ENCODE peak calls at places on chromosomes 7 and 10, in seven cellular contexts. S, C, Y, V, Q, A and I are unnamed samples. For H3K4me1, the result is how much of the 10 kb centered on the place peaks cover.

GRCh38 chr10:60208676-60209269 is 180.9 kb downstream of the ANK3 start:
- DNase-seq in C (no peak), S (no peak), Q (no peak), V (no peak), Y (peak), A (peak), I (no peak)

GRCh38 chr10:121159670-121160069 is 308.5 kb downstream of the WDR11 start:
- DNase-seq in Y (no peak), S (no peak), V (no peak), Q (no peak), A (no peak), C (no peak), I (no peak)

GRCh38 chr7:65980478-65981250 is 1.3 kb downstream of the GUSB start:
- DNase-seq in Y (peak), A (no peak), C (peak), V (peak), S (peak), Q (peak), I (peak)

GRCh38 chr7:731440-732085 is 4.5 kb upstream of the PRKAR1B start:
- DNase-seq in Y (no peak), V (no peak), C (no peak), Q (no peak), S (no peak), A (no peak), I (peak)

GRCh38 chr7:131538791-131539179 is 17.6 kb downstream of the PODXL start:
- DNase-seq in S (peak), V (no peak), C (peak), Y (peak), Q (no peak), A (no peak), I (no peak)

GRCh38 chr10:110147961-110148360 is 59.4 kb upstream of the MXI1 start:
- DNase-seq in S (no peak), Q (no peak), A (no peak), Y (no peak), V (no peak), C (no peak), I (no peak)

GRCh38 chr7:104207348-104207730 is 474 bp downstream of the ORC5 start:
- DNase-seq in A (no peak), V (no peak), Q (peak), C (no peak), Y (peak), S (no peak), I (no peak)

GRCh38 chr7:33463131-33463530 is 333.8 kb downstream of the BBS9 start:
- DNase-seq in V (no peak), C (no peak), Y (peak), Q (no peak), A (no peak), S (no peak), I (no peak)

GRCh38 chr7:39936786-39937185 is 13.3 kb upstream of the CDK13 start:
- DNase-seq in S (no peak), Q (no peak), V (no peak), C (no peak), Y (no peak), A (no peak), I (no peak)

GRCh38 chr10:68052463-68052862 is 22.6 kb downstream of the HERC4 start:
- DNase-seq in C (no peak), Q (no peak), Y (peak), S (no peak), A (no peak), V (no peak), I (no peak)

GRCh38 chr7:80450621-80451308 is 61.1 kb downstream of the GNAT3 start:
- DNase-seq in A (no peak), Y (peak), C (no peak), S (no peak), V (no peak), Q (no peak), I (no peak)

GRCh38 chr10:129894721-129895120 is 69.4 kb downstream of the EBF3 start:
- DNase-seq in Y (no peak), S (no peak), A (no peak), Q (no peak), V (no peak), C (no peak), I (no peak)

GRCh38 chr10:35452847-35453246 is 116.5 kb downstream of the CCNY start:
- DNase-seq in Y (no peak), Q (no peak), V (no peak), A (no peak), C (no peak), S (no peak), I (no peak)

GRCh38 chr10:114967071-114967470 is 29.1 kb downstream of the TRUB1 start:
- DNase-seq in A (no peak), S (no peak), Q (no peak), C (no peak), V (no peak), Y (no peak), I (no peak)

GRCh38 chr10:114962441-114962840 is 24.4 kb downstream of the TRUB1 start:
- DNase-seq in A (no peak), Y (no peak), V (no peak), C (no peak), Q (no peak), S (no peak), I (no peak)

DNA sequence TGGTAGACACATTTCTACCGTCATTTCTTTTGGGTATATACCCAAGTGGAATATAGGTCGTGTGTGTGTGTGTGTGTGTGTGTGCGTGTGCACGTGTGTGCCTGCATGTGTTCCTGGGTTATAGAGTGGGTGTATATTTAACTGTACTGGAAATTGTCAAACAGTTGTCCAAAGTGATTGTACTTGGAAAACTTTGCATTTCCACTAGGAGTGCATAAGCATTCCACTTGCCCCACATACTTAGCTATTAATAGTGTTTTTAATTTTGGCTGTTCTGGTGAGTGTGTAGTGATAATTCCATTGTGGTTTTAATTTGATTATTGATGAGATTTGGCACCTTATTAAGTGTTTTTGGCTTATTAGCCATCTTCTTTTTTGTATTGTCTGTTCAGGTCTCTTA is 25.9 kb downstream of the TRUB1 start:
- DNase-seq in C (no peak), S (no peak), Q (no peak), A (no peak), V (no peak), Y (no peak), I (no peak)
- H3K4me1 ChIP-seq in C (under half), S (under half), Q (under half), A (under half), V (under half), Y (under half), I (under half)

GRCh38 chr7:1968397-1969111 is 264.2 kb downstream of the MAD1L1 start:
- DNase-seq in S (peak), Q (no peak), A (no peak), V (peak), C (no peak), Y (no peak), I (peak)

GRCh38 chr7:1971946-1972654 is 260.6 kb downstream of the MAD1L1 start:
- DNase-seq in Y (no peak), C (no peak), V (peak), A (no peak), Q (no peak), S (no peak), I (peak)

GRCh38 chr7:1969459-1970284 is 263.1 kb downstream of the MAD1L1 start:
- DNase-seq in V (peak), Y (no peak), Q (no peak), C (no peak), S (no peak), A (no peak), I (peak)

GRCh38 chr7:1972734-1973133 is 260.0 kb downstream of the MAD1L1 start:
- DNase-seq in Q (no peak), S (no peak), C (no peak), A (no peak), V (no peak), Y (no peak), I (no peak)

DNA sequence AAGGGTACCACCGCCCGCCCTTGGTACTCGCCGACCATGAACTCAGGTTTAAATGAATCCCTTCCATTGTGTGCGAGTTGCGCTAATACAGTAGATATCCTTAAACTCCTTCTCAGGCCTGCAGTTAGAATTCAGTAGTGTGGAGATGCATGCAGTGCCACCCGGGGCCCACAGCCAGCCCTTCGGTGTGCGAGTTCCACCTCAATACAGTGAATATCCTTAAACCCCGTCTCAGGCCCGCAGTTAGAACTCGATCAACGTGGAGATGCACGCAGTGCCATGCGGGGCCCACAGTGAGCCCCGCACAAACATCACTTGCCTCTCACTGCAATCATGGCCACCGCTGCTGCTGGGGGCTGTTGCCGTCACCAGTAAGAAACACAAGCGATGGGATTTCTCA is 261.9 kb downstream of the MAD1L1 start:
- DNase-seq in C (no peak), Q (no peak), Y (no peak), S (no peak), V (peak), A (no peak), I (no peak)
- H3K4me1 ChIP-seq in C (under half), Q (under half), Y (under half), S (under half), V (under half), A (under half), I (under half)

DNA sequence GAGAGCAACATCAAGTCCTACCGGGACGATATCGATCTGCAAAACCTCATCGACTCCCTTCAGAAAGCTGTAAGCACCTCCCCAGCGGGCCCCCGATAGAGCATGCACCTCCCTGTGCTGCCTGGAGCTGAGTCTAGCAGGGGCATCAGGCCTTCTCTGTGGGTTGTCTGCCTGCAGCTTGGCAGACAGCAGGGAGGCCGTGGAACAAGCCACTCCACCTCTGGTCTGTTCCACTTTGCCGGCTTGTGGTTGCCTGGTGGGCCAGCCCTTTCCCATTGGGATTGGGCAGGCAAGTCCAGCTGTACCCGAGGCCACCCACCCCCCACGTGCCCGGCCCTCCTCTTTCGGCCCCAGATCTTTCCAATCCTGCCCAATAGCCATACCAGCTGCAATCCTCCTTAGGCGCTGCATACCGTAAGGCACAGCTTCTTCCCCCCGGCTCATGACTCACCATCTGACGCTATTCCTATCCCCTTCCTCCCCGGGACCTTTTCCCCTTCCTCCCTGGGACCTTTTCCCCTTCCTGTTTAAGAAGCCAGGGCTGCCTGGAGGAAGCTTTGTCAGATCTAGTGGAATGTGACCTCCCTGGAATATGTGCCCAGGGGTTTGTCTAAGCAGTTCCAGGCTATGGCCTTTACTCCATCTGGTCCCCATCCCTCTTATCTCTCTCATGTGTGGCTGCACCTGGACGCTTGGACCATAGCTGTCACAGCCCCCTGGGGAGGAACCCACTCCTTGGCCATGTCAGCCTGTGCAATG is 28.1 kb upstream of the SH2D4B start:
- DNase-seq in C (peak), V (peak), Q (no peak), A (no peak), Y (peak), S (peak), I (no peak)
- H3K4me1 ChIP-seq in C (under half), V (under half), Q (under half), A (under half), Y (under half), S (under half), I (half or more)

DNA sequence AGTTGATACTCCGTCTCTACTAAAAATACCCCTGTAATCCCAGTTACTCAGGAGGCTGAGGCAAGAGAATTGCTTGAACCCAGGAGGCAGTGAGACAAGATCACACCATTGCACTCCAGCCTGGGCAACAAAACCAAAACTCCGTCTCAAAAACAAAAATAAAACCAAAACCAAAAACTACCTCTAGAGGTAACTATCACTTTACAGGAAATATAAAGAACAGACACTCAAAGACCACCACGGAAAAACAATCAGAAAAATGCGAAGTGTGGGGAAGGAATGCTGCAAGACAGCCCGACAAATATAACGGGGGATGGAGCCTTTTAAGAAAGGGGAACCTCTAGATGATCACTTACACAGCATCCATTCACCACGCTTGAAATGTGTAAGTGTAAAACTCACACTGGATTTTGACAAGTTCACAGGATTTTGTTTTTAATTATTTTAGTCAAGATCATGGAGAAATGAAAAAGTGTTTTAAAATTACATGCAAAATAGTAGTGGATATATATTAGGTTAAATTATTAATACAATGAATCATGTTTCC is 4.2 kb downstream of the HNRNPF start:
- DNase-seq in A (no peak), Q (no peak), V (no peak), Y (no peak), C (no peak), S (no peak), I (no peak)
- H3K4me1 ChIP-seq in A (under half), Q (half or more), V (under half), Y (half or more), C (half or more), S (under half), I (half or more)

GRCh38 chr10:77505431-77506334 is 131.9 kb downstream of the KCNMA1 start:
- DNase-seq in C (no peak), A (peak), Y (peak), V (no peak), S (no peak), Q (no peak), I (no peak)

GRCh38 chr10:77508076-77508475 is 129.5 kb downstream of the KCNMA1 start:
- DNase-seq in V (no peak), A (no peak), C (no peak), S (no peak), Y (no peak), Q (no peak), I (no peak)

GRCh38 chr10:77504870-77505257 is 132.7 kb downstream of the KCNMA1 start:
- DNase-seq in A (peak), Q (no peak), V (no peak), S (no peak), Y (peak), C (no peak), I (no peak)

GRCh38 chr10:77507313-77507712 is 130.3 kb downstream of the KCNMA1 start:
- DNase-seq in A (no peak), S (no peak), Y (peak), C (no peak), Q (no peak), V (no peak), I (no peak)

GRCh38 chr10:77506517-77506916 is 131.1 kb downstream of the KCNMA1 start:
- DNase-seq in Q (no peak), S (no peak), V (no peak), C (no peak), Y (no peak), A (no peak), I (no peak)
- H3K4me1 ChIP-seq in Q (under half), S (under half), V (under half), C (under half), Y (half or more), A (half or more), I (under half)

GRCh38 chr10:188546-188945 is 53.3 kb downstream of the ZMYND11 start:
- DNase-seq in C (no peak), S (no peak), Q (no peak), Y (peak), V (no peak), A (no peak), I (no peak)

GRCh38 chr10:190216-190615 is 55.0 kb downstream of the ZMYND11 start:
- DNase-seq in Q (no peak), A (no peak), C (no peak), S (no peak), Y (no peak), V (no peak), I (no peak)

GRCh38 chr10:186911-187310 is 51.7 kb downstream of the ZMYND11 start:
- DNase-seq in Y (no peak), S (no peak), V (no peak), A (no peak), Q (no peak), C (no peak), I (no peak)

GRCh38 chr10:194281-194680 is 59.0 kb downstream of the ZMYND11 start:
- DNase-seq in A (no peak), S (no peak), Y (no peak), C (no peak), Q (no peak), V (no peak), I (no peak)

DNA sequence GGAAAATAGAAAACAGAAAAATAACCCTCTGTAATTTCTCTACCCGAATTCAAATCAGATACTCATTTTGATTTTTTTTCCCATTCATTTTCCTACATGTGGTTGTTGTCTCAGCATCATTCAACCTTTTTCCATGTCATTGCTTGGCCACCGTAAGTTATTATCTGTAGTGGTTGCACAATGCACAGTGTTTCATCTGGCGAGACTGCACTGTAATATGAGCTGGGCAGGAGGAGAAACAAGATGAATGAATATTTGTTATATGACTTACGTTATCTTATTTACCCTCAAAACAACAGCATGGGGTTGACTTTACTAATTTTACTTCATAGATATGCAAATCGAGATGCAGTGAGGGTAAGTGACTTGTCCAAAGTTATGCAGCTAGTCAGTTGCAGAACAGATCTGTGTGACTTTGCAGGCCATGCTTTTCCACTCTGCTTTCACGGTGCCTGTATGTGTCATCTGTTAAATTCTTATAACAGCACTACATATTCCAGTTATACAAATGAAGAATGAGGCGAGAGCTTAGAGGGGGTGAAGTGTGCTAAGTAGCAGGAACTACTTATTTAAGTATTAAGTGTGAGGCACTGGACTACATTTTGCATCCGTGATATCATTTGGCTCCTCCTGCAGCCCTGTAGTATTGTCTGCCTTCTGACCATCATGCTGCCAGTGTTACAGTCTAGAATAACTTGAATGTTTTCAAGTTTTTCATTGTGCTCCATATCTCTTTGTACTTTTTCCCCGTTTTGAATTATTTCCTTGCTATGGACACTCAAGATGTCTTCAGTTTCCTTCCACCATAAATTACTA is 56.7 kb downstream of the ZMYND11 start:
- DNase-seq in Y (peak), C (peak), S (no peak), A (no peak), V (no peak), Q (no peak), I (no peak)
- H3K4me1 ChIP-seq in Y (under half), C (under half), S (under half), A (under half), V (under half), Q (under half), I (under half)

GRCh38 chr10:43774234-43774769 is 125.6 kb upstream of the ZNF32 start:
- DNase-seq in V (no peak), Q (no peak), A (no peak), C (no peak), Y (no peak), S (no peak), I (no peak)
- H3K4me1 ChIP-seq in V (under half), Q (under half), A (under half), C (under half), Y (under half), S (under half), I (under half)

DNA sequence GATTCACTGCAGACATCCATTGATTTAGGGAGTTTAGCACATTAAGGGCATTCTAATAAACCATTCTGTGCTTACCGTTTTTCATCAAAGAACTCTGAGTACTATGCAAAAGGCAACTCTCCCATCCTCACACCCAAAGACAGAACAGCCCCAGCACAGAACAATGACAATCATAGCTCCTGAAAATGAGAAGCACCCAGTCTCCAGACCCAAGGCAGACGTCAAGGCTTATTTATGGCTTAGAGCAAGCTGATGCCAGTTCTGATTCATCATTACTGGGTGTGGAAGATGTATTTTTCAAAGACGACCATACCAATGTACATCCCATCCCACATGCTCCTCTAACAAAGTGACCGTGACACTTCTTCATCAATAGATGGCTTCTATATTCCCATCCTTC is 67.6 kb downstream of the OSBPL3 start:
- DNase-seq in V (no peak), A (no peak), C (no peak), Q (no peak), S (no peak), Y (no peak), I (no peak)
- H3K4me1 ChIP-seq in V (under half), A (under half), C (under half), Q (half or more), S (under half), Y (under half), I (under half)